ENCODE peak calls at places on chromosome 12, in seven cellular contexts. One of them, this sample, is unnamed. For H3K9me3, the result is how much of the 10 kb centered on the place peaks cover.

GRCh38 chr12:77850698-77851097 is 20.0 kb downstream of the NAV3 start:
- DNase-seq in right cardiac atrium: no peak
- DNase-seq in prostate gland: no peak
- DNase-seq in CD8-positive, alpha-beta memory T cell: no peak
- DNase-seq in tibial nerve: no peak
- DNase-seq in psoas muscle: no peak
- DNase-seq in ovary: no peak
- DNase-seq in this sample: no peak

GRCh38 chr12:62933871-62934798 is 815 bp downstream of the PPM1H start:
- DNase-seq in right cardiac atrium: peak
- DNase-seq in prostate gland: peak
- DNase-seq in CD8-positive, alpha-beta memory T cell: no peak
- DNase-seq in tibial nerve: no peak
- DNase-seq in psoas muscle: peak
- DNase-seq in ovary: no peak
- DNase-seq in this sample: peak

GRCh38 chr12:77893918-77894317 is 63.2 kb downstream of the NAV3 start:
- DNase-seq in right cardiac atrium: no peak
- DNase-seq in prostate gland: no peak
- DNase-seq in CD8-positive, alpha-beta memory T cell: no peak
- DNase-seq in tibial nerve: no peak
- DNase-seq in psoas muscle: no peak
- DNase-seq in ovary: no peak
- DNase-seq in this sample: no peak

GRCh38 chr12:50283230-50283923 is at the start of gene LIMA1:
- DNase-seq in right cardiac atrium: peak
- DNase-seq in prostate gland: peak
- DNase-seq in CD8-positive, alpha-beta memory T cell: peak
- DNase-seq in tibial nerve: peak
- DNase-seq in psoas muscle: peak
- DNase-seq in ovary: peak
- DNase-seq in this sample: peak

GRCh38 chr12:27627123-27627835 is 69.0 kb upstream of the REP15 start:
- DNase-seq in right cardiac atrium: no peak
- DNase-seq in prostate gland: no peak
- DNase-seq in CD8-positive, alpha-beta memory T cell: no peak
- DNase-seq in tibial nerve: peak
- DNase-seq in psoas muscle: no peak
- DNase-seq in ovary: peak
- DNase-seq in this sample: peak

GRCh38 chr12:42163913-42164312 is 19.2 kb upstream of the GXYLT1 start:
- DNase-seq in right cardiac atrium: no peak
- DNase-seq in prostate gland: no peak
- DNase-seq in CD8-positive, alpha-beta memory T cell: no peak
- DNase-seq in tibial nerve: no peak
- DNase-seq in psoas muscle: no peak
- DNase-seq in ovary: no peak
- DNase-seq in this sample: no peak

GRCh38 chr12:96347130-96347699 is 53.0 kb downstream of the CDK17 start:
- DNase-seq in right cardiac atrium: no peak
- DNase-seq in prostate gland: no peak
- DNase-seq in CD8-positive, alpha-beta memory T cell: no peak
- DNase-seq in tibial nerve: no peak
- DNase-seq in psoas muscle: no peak
- DNase-seq in ovary: no peak
- DNase-seq in this sample: no peak

GRCh38 chr12:124338448-124338847 is 43.6 kb downstream of the RFLNA start:
- DNase-seq in right cardiac atrium: no peak
- DNase-seq in prostate gland: no peak
- DNase-seq in CD8-positive, alpha-beta memory T cell: no peak
- DNase-seq in tibial nerve: no peak
- DNase-seq in psoas muscle: no peak
- DNase-seq in ovary: no peak
- DNase-seq in this sample: no peak

GRCh38 chr12:18919826-18920511 is 182.1 kb downstream of the CAPZA3 start:
- DNase-seq in right cardiac atrium: no peak
- DNase-seq in prostate gland: no peak
- DNase-seq in CD8-positive, alpha-beta memory T cell: no peak
- DNase-seq in tibial nerve: no peak
- DNase-seq in psoas muscle: no peak
- DNase-seq in ovary: no peak
- DNase-seq in this sample: no peak

GRCh38 chr12:29088611-29089219 is 60.4 kb upstream of the FAR2 start:
- DNase-seq in right cardiac atrium: no peak
- DNase-seq in prostate gland: no peak
- DNase-seq in CD8-positive, alpha-beta memory T cell: no peak
- DNase-seq in tibial nerve: no peak
- DNase-seq in psoas muscle: no peak
- DNase-seq in ovary: no peak
- DNase-seq in this sample: no peak

GRCh38 chr12:92452763-92453162 is 250.0 kb upstream of the PLEKHG7 start:
- DNase-seq in right cardiac atrium: no peak
- DNase-seq in prostate gland: no peak
- DNase-seq in CD8-positive, alpha-beta memory T cell: no peak
- DNase-seq in tibial nerve: no peak
- DNase-seq in psoas muscle: no peak
- DNase-seq in ovary: no peak
- DNase-seq in this sample: no peak

GRCh38 chr12:76890407-76891143 is 11.8 kb upstream of the CSRP2 start:
- DNase-seq in right cardiac atrium: no peak
- DNase-seq in prostate gland: no peak
- DNase-seq in CD8-positive, alpha-beta memory T cell: no peak
- DNase-seq in tibial nerve: no peak
- DNase-seq in psoas muscle: no peak
- DNase-seq in ovary: no peak
- DNase-seq in this sample: no peak

GRCh38 chr12:75812341-75813018 is 219.1 kb downstream of the PHLDA1 start:
- DNase-seq in right cardiac atrium: no peak
- DNase-seq in prostate gland: no peak
- DNase-seq in CD8-positive, alpha-beta memory T cell: no peak
- DNase-seq in tibial nerve: no peak
- DNase-seq in psoas muscle: no peak
- DNase-seq in ovary: no peak
- DNase-seq in this sample: no peak

GRCh38 chr12:28051516-28052456 is 79.3 kb upstream of the PTHLH start:
- DNase-seq in right cardiac atrium: no peak
- DNase-seq in prostate gland: no peak
- DNase-seq in CD8-positive, alpha-beta memory T cell: no peak
- DNase-seq in tibial nerve: no peak
- DNase-seq in psoas muscle: no peak
- DNase-seq in ovary: no peak
- DNase-seq in this sample: no peak

GRCh38 chr12:46627686-46628085 is 198.1 kb downstream of the SLC38A4 start:
- DNase-seq in right cardiac atrium: no peak
- DNase-seq in prostate gland: no peak
- DNase-seq in CD8-positive, alpha-beta memory T cell: no peak
- DNase-seq in tibial nerve: no peak
- DNase-seq in psoas muscle: no peak
- DNase-seq in ovary: no peak
- DNase-seq in this sample: no peak

GRCh38 chr12:58247633-58248032 is 306.3 kb downstream of the ATP23 start:
- DNase-seq in right cardiac atrium: no peak
- DNase-seq in prostate gland: no peak
- DNase-seq in CD8-positive, alpha-beta memory T cell: no peak
- DNase-seq in tibial nerve: no peak
- DNase-seq in psoas muscle: no peak
- DNase-seq in ovary: no peak
- DNase-seq in this sample: no peak

GRCh38 chr12:67048371-67048770 is 220.8 kb upstream of the CAND1 start:
- DNase-seq in right cardiac atrium: no peak
- DNase-seq in prostate gland: no peak
- DNase-seq in CD8-positive, alpha-beta memory T cell: no peak
- DNase-seq in tibial nerve: no peak
- DNase-seq in psoas muscle: no peak
- DNase-seq in ovary: no peak
- DNase-seq in this sample: no peak

GRCh38 chr12:63226792-63227463 is 75.9 kb upstream of the AVPR1A start:
- DNase-seq in right cardiac atrium: no peak
- DNase-seq in prostate gland: no peak
- DNase-seq in CD8-positive, alpha-beta memory T cell: no peak
- DNase-seq in tibial nerve: no peak
- DNase-seq in psoas muscle: no peak
- DNase-seq in ovary: no peak
- DNase-seq in this sample: no peak

GRCh38 chr12:75642226-75642625 is 130.8 kb upstream of the KRR1 start:
- DNase-seq in right cardiac atrium: no peak
- DNase-seq in prostate gland: no peak
- DNase-seq in CD8-positive, alpha-beta memory T cell: no peak
- DNase-seq in tibial nerve: no peak
- DNase-seq in psoas muscle: no peak
- DNase-seq in ovary: no peak
- DNase-seq in this sample: no peak

GRCh38 chr12:23083267-23083666 is 458.3 kb downstream of the ETNK1 start:
- DNase-seq in right cardiac atrium: no peak
- DNase-seq in prostate gland: no peak
- DNase-seq in CD8-positive, alpha-beta memory T cell: no peak
- DNase-seq in tibial nerve: no peak
- DNase-seq in psoas muscle: no peak
- DNase-seq in ovary: no peak
- DNase-seq in this sample: no peak

GRCh38 chr12:58425481-58426392 is 484.4 kb downstream of the ATP23 start:
- DNase-seq in right cardiac atrium: peak
- DNase-seq in prostate gland: peak
- DNase-seq in CD8-positive, alpha-beta memory T cell: no peak
- DNase-seq in tibial nerve: no peak
- DNase-seq in psoas muscle: peak
- DNase-seq in ovary: peak
- DNase-seq in this sample: no peak

GRCh38 chr12:93960521-93960920 is 187.9 kb upstream of the PLXNC1 start:
- DNase-seq in right cardiac atrium: no peak
- DNase-seq in prostate gland: no peak
- DNase-seq in CD8-positive, alpha-beta memory T cell: no peak
- DNase-seq in tibial nerve: no peak
- DNase-seq in psoas muscle: no peak
- DNase-seq in ovary: no peak
- DNase-seq in this sample: no peak

GRCh38 chr12:58090685-58091084 is 149.3 kb downstream of the ATP23 start:
- DNase-seq in right cardiac atrium: no peak
- DNase-seq in prostate gland: no peak
- DNase-seq in CD8-positive, alpha-beta memory T cell: no peak
- DNase-seq in tibial nerve: no peak
- DNase-seq in psoas muscle: no peak
- DNase-seq in ovary: no peak
- DNase-seq in this sample: no peak

GRCh38 chr12:57069522-57069921 is 9.1 kb downstream of the NEMP1 start:
- DNase-seq in right cardiac atrium: peak
- DNase-seq in prostate gland: peak
- DNase-seq in CD8-positive, alpha-beta memory T cell: peak
- DNase-seq in tibial nerve: peak
- DNase-seq in psoas muscle: no peak
- DNase-seq in ovary: peak
- DNase-seq in this sample: peak

GRCh38 chr12:5262885-5263284 is 169.0 kb upstream of the NTF3 start:
- DNase-seq in right cardiac atrium: no peak
- DNase-seq in prostate gland: no peak
- DNase-seq in CD8-positive, alpha-beta memory T cell: no peak
- DNase-seq in tibial nerve: no peak
- DNase-seq in psoas muscle: no peak
- DNase-seq in ovary: no peak
- DNase-seq in this sample: no peak

DNA sequence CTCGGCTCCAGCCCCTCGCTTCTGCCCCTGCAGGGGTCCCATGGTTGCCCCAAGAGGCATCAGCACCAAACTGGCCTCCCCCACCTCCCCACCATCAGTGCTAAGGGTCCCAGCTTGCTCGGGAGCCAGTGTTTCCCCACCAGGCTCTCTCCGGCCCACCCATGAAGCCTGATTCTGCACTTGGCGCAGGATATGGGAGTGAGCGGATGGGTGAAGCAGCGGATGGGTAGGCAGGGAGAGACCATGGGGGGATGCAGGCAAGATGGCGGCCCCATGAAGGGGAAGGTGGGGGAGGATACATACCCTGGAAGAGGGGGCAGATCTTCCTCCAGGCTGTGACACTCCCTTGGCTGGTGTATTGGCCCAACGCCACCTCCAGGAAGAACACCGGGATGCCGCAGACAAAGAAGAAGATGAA is 9.7 kb downstream of the SLC6A12 start:
- DNase-seq in right cardiac atrium: no peak
- DNase-seq in prostate gland: no peak
- DNase-seq in CD8-positive, alpha-beta memory T cell: no peak
- DNase-seq in tibial nerve: no peak
- DNase-seq in psoas muscle: no peak
- DNase-seq in ovary: no peak
- DNase-seq in this sample: no peak
- H3K4me3 ChIP-seq in right cardiac atrium: no peak
- H3K4me3 ChIP-seq in prostate gland: no peak
- H3K4me3 ChIP-seq in CD8-positive, alpha-beta memory T cell: no peak
- H3K4me3 ChIP-seq in tibial nerve: no peak
- H3K4me3 ChIP-seq in psoas muscle: peak
- H3K4me3 ChIP-seq in ovary: peak
- H3K4me3 ChIP-seq in this sample: no peak

GRCh38 chr12:34295366-34296142 is 273.3 kb downstream of the ALG10 start:
- DNase-seq in right cardiac atrium: peak
- DNase-seq in prostate gland: no peak
- DNase-seq in CD8-positive, alpha-beta memory T cell: no peak
- DNase-seq in tibial nerve: no peak
- DNase-seq in psoas muscle: peak
- DNase-seq in ovary: peak
- DNase-seq in this sample: peak
- H3K9me3 ChIP-seq in right cardiac atrium: under half
- H3K9me3 ChIP-seq in prostate gland: under half
- H3K9me3 ChIP-seq in CD8-positive, alpha-beta memory T cell: under half
- H3K9me3 ChIP-seq in tibial nerve: half or more
- H3K9me3 ChIP-seq in psoas muscle: under half
- H3K9me3 ChIP-seq in ovary: under half
- H3K9me3 ChIP-seq in this sample: under half

DNA sequence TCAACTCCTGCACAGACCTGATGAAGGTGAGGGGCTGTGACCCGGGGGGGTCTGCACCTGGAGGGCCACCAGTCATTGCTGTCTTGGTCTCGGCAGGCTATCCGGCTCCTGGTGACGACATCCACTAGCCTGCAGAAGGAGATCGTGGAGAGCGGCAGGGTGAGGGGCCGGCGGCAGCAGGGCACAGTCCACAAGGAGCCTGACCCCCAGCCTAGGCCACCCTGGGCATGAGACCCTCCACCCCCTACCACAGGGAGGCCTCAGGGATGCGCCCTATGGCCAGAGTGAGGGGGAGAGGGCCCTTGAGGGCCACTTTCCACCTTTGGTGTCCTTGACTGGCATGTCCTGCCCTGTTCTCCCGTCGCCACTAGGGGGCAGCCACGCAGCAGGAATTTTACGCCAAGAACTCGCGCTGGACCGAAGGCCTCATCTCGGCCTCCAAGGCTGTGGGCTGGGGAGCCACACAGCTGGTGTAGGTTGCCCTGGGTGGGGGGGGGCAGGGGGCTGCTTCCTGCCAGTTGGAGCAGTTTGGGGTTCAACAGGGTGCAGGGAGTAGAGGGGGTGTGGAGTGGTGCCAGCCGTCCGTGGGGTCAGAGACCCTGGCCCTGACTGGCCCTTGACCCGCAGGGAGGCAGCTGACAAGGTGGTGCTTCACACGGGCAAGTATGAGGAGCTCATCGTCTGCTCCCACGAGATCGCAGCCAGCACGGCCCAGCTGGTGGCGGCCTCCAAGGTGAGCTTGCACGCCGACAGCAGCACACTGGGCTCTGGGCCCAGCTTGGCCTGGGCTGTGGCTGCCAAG is 25.0 kb downstream of the HIP1R start:
- DNase-seq in right cardiac atrium: peak
- DNase-seq in prostate gland: peak
- DNase-seq in CD8-positive, alpha-beta memory T cell: peak
- DNase-seq in tibial nerve: peak
- DNase-seq in psoas muscle: peak
- DNase-seq in ovary: peak
- DNase-seq in this sample: peak
- H3K4me3 ChIP-seq in right cardiac atrium: no peak
- H3K4me3 ChIP-seq in prostate gland: no peak
- H3K4me3 ChIP-seq in CD8-positive, alpha-beta memory T cell: no peak
- H3K4me3 ChIP-seq in tibial nerve: no peak
- H3K4me3 ChIP-seq in psoas muscle: no peak
- H3K4me3 ChIP-seq in ovary: no peak
- H3K4me3 ChIP-seq in this sample: no peak

GRCh38 chr12:14521822-14522221 is 45.9 kb downstream of the PLBD1 start:
- DNase-seq in right cardiac atrium: no peak
- DNase-seq in prostate gland: no peak
- DNase-seq in CD8-positive, alpha-beta memory T cell: no peak
- DNase-seq in tibial nerve: no peak
- DNase-seq in psoas muscle: no peak
- DNase-seq in ovary: no peak
- DNase-seq in this sample: no peak
- H3K9me3 ChIP-seq in right cardiac atrium: under half
- H3K9me3 ChIP-seq in prostate gland: under half
- H3K9me3 ChIP-seq in CD8-positive, alpha-beta memory T cell: under half
- H3K9me3 ChIP-seq in tibial nerve: half or more
- H3K9me3 ChIP-seq in psoas muscle: under half
- H3K9me3 ChIP-seq in ovary: under half
- H3K9me3 ChIP-seq in this sample: under half